ENCODE peak calls at places on chromosome 19, in six cellular contexts. One of them, this sample, is unnamed.

GRCh38 chr19:18254546-18255500 is 19.4 kb downstream of the IQCN start:
- DNase-seq in IMR-90: no peak
- DNase-seq in ovary: no peak
- DNase-seq in A549: no peak
- DNase-seq in heart left ventricle: no peak
- DNase-seq in adrenal gland: no peak
- DNase-seq in this sample: no peak

GRCh38 chr19:29542327-29542726 is 16.5 kb downstream of the VSTM2B start:
- DNase-seq in IMR-90: no peak
- DNase-seq in ovary: no peak
- DNase-seq in A549: no peak
- DNase-seq in heart left ventricle: no peak
- DNase-seq in adrenal gland: no peak
- DNase-seq in this sample: no peak

GRCh38 chr19:29269641-29270040 is 56.7 kb upstream of the UQCRFS1 start:
- DNase-seq in IMR-90: no peak
- DNase-seq in ovary: no peak
- DNase-seq in A549: no peak
- DNase-seq in heart left ventricle: no peak
- DNase-seq in adrenal gland: no peak
- DNase-seq in this sample: peak

GRCh38 chr19:11767633-11768133 is 883 bp downstream of the ZNF441 start:
- DNase-seq in IMR-90: peak
- DNase-seq in ovary: peak
- DNase-seq in A549: no peak
- DNase-seq in heart left ventricle: peak
- DNase-seq in adrenal gland: peak
- DNase-seq in this sample: peak

GRCh38 chr19:36421749-36422481 is 3.5 kb upstream of the ZFP82 start:
- DNase-seq in IMR-90: no peak
- DNase-seq in ovary: no peak
- DNase-seq in A549: no peak
- DNase-seq in heart left ventricle: no peak
- DNase-seq in adrenal gland: no peak
- DNase-seq in this sample: no peak

GRCh38 chr19:982567-983170 is 1.5 kb upstream of the WDR18 start:
- DNase-seq in IMR-90: peak
- DNase-seq in ovary: peak
- DNase-seq in A549: peak
- DNase-seq in heart left ventricle: peak
- DNase-seq in adrenal gland: peak
- DNase-seq in this sample: no peak

GRCh38 chr19:57269515-57270250 is 10.6 kb upstream of the ZNF460 start:
- DNase-seq in IMR-90: peak
- DNase-seq in ovary: no peak
- DNase-seq in A549: no peak
- DNase-seq in heart left ventricle: no peak
- DNase-seq in adrenal gland: no peak
- DNase-seq in this sample: no peak

GRCh38 chr19:12825259-12826131 is 8.9 kb downstream of the RTBDN start:
- DNase-seq in IMR-90: no peak
- DNase-seq in ovary: no peak
- DNase-seq in A549: peak
- DNase-seq in heart left ventricle: no peak
- DNase-seq in adrenal gland: no peak
- DNase-seq in this sample: no peak

GRCh38 chr19:1400281-1401137 is 833 bp downstream of the GAMT start:
- DNase-seq in IMR-90: no peak
- DNase-seq in ovary: no peak
- DNase-seq in A549: peak
- DNase-seq in heart left ventricle: peak
- DNase-seq in adrenal gland: peak
- DNase-seq in this sample: no peak

GRCh38 chr19:45492627-45493470 is 4.0 kb downstream of the RTN2 start:
- DNase-seq in IMR-90: peak
- DNase-seq in ovary: no peak
- DNase-seq in A549: peak
- DNase-seq in heart left ventricle: peak
- DNase-seq in adrenal gland: no peak
- DNase-seq in this sample: no peak

GRCh38 chr19:16586477-16586871 is 14.3 kb upstream of the SLC35E1 start:
- DNase-seq in IMR-90: no peak
- DNase-seq in ovary: no peak
- DNase-seq in A549: no peak
- DNase-seq in heart left ventricle: no peak
- DNase-seq in adrenal gland: no peak
- DNase-seq in this sample: no peak

GRCh38 chr19:46100344-46100743 is 24.1 kb downstream of the IGFL3 start:
- DNase-seq in IMR-90: no peak
- DNase-seq in ovary: no peak
- DNase-seq in A549: no peak
- DNase-seq in heart left ventricle: no peak
- DNase-seq in adrenal gland: no peak
- DNase-seq in this sample: no peak

GRCh38 chr19:37217533-37217854 is 520 bp upstream of the ZNF383 start:
- DNase-seq in IMR-90: no peak
- DNase-seq in ovary: no peak
- DNase-seq in A549: no peak
- DNase-seq in heart left ventricle: no peak
- DNase-seq in adrenal gland: no peak
- DNase-seq in this sample: no peak

GRCh38 chr19:34844254-34844653 is 71.2 kb upstream of the ZNF599 start:
- DNase-seq in IMR-90: no peak
- DNase-seq in ovary: no peak
- DNase-seq in A549: no peak
- DNase-seq in heart left ventricle: no peak
- DNase-seq in adrenal gland: no peak
- DNase-seq in this sample: no peak

GRCh38 chr19:43445426-43445825 is 20.0 kb downstream of the LYPD3 start:
- DNase-seq in IMR-90: no peak
- DNase-seq in ovary: no peak
- DNase-seq in A549: no peak
- DNase-seq in heart left ventricle: no peak
- DNase-seq in adrenal gland: no peak
- DNase-seq in this sample: no peak
- TF ChIP-seq POLR2A in IMR-90: no peak
- TF ChIP-seq POLR2A in ovary: no peak
- TF ChIP-seq POLR2A in A549: no peak
- TF ChIP-seq POLR2A in heart left ventricle: no peak
- TF ChIP-seq POLR2A in adrenal gland: no peak
- TF ChIP-seq POLR2A in this sample: no peak

DNA sequence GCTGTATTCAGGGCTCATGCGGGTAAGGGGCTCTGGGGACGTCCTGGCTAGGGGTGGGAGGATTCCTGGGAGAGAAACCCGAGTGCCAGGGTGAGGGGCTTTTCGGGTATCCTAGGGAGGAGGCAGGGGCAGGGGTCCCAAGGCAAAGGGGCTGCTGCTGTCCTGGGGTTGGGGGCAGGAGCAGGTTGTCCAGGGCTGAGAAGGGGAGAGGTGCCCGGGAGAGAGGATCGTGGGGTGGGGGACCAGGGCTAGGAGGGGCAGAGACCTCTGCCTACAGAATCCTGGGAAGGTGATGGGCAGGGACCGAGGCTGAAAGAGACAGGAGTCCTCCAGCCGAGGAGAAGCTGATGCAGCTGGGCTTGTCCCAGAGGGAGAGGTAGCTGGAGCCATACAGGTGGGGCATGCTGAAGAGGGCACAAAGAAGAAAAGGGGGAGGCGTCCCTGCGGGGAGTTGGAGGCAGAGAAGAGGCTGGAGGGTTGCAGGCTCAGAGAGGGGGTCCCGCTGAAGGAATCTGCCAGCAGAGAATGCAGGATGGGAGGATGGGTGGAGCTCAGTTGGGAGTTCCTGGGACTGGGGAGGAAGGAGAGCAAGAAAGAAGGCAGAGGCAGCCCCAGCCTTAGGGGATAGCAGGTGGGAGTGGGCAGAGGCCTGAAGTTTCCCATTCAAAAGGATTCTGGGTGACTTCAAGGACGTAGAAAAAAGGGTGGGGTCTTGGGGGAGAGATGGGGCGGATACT is 569 bp downstream of the CYP2S1 start:
- DNase-seq in IMR-90: no peak
- DNase-seq in ovary: no peak
- DNase-seq in A549: no peak
- DNase-seq in heart left ventricle: no peak
- DNase-seq in adrenal gland: no peak
- DNase-seq in this sample: no peak
- TF ChIP-seq CTCF in IMR-90: no peak
- TF ChIP-seq CTCF in ovary: no peak
- TF ChIP-seq CTCF in A549: no peak
- TF ChIP-seq CTCF in heart left ventricle: no peak
- TF ChIP-seq CTCF in adrenal gland: no peak
- TF ChIP-seq CTCF in this sample: no peak

DNA sequence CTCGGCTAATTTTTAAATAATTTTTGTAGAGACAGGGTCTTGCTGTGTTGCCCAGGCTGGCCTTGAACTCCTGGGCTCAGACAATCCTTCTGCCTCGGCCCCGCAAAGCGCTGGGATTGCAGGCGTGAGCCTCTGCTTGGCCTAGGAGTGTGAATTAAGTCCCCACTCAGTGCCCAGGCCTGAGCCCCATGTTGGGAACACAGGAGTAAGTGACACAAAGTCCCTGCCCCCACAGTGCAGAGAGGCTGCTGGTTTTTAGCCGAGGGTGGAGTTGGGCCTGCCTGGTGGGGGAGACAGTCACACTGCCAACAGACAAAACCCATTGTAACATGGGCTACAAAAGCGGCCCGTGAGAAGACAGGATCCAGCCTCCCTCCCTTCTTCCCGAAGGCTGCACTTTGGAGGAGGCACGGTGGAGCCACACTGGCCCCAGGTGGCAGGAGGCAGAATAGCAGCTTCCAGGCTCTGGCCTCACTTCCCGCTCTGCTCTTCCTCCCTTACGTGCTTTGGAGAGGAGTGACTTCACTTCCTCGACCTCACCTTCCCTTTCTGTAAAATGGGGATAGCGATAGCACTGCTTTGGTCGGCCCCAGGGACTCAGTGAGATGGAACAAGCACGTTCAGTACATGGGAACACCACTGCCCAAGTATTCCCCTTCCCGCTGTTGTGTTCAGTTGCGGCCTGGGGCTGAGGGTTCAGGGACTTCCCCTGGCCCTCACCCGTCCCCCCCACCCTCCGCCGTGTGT is 15.2 kb upstream of the EHD2 start:
- DNase-seq in IMR-90: peak
- DNase-seq in ovary: peak
- DNase-seq in A549: peak
- DNase-seq in heart left ventricle: peak
- DNase-seq in adrenal gland: peak
- DNase-seq in this sample: peak
- H3K4me3 ChIP-seq in IMR-90: no peak
- H3K4me3 ChIP-seq in ovary: no peak
- H3K4me3 ChIP-seq in A549: no peak
- H3K4me3 ChIP-seq in heart left ventricle: no peak
- H3K4me3 ChIP-seq in adrenal gland: no peak
- H3K4me3 ChIP-seq in this sample: no peak

GRCh38 chr19:4042731-4043082 is 24.0 kb downstream of the ZBTB7A start:
- DNase-seq in IMR-90: no peak
- DNase-seq in ovary: no peak
- DNase-seq in A549: no peak
- DNase-seq in heart left ventricle: no peak
- DNase-seq in adrenal gland: no peak
- DNase-seq in this sample: no peak

GRCh38 chr19:4044927-4045557 is 21.7 kb downstream of the ZBTB7A start:
- DNase-seq in IMR-90: no peak
- DNase-seq in ovary: no peak
- DNase-seq in A549: no peak
- DNase-seq in heart left ventricle: no peak
- DNase-seq in adrenal gland: no peak
- DNase-seq in this sample: no peak

GRCh38 chr19:4043410-4043809 is 23.3 kb downstream of the ZBTB7A start:
- DNase-seq in IMR-90: no peak
- DNase-seq in ovary: no peak
- DNase-seq in A549: no peak
- DNase-seq in heart left ventricle: no peak
- DNase-seq in adrenal gland: no peak
- DNase-seq in this sample: no peak

GRCh38 chr19:4042064-4042730 is 24.5 kb downstream of the ZBTB7A start:
- DNase-seq in IMR-90: no peak
- DNase-seq in ovary: no peak
- DNase-seq in A549: no peak
- DNase-seq in heart left ventricle: no peak
- DNase-seq in adrenal gland: no peak
- DNase-seq in this sample: no peak

GRCh38 chr19:4043966-4044365 is 22.7 kb downstream of the ZBTB7A start:
- DNase-seq in IMR-90: no peak
- DNase-seq in ovary: no peak
- DNase-seq in A549: no peak
- DNase-seq in heart left ventricle: no peak
- DNase-seq in adrenal gland: no peak
- DNase-seq in this sample: no peak
- TF ChIP-seq POLR2A in IMR-90: no peak
- TF ChIP-seq POLR2A in ovary: no peak
- TF ChIP-seq POLR2A in A549: no peak
- TF ChIP-seq POLR2A in heart left ventricle: no peak
- TF ChIP-seq POLR2A in adrenal gland: no peak
- TF ChIP-seq POLR2A in this sample: no peak